ENCODE peak calls at places on chromosomes 13 and 19, in nine cellular contexts. D, A, W, P, T, H, V, I and M are unnamed samples.

GRCh38 chr19:45442927-45443461 is 19.3 kb upstream of the ERCC1 start:
- DNase-seq in W (peak; percentile 84), T (no peak), I (peak; percentile 1), A (peak; percentile 73), P (peak; percentile 67), D (no peak), V (peak; percentile 45), H (peak; percentile 93), M (peak; percentile 22)

GRCh38 chr19:3513198-3514140 is 7.4 kb downstream of the FZR1 start:
- DNase-seq in T (no peak), H (no peak), V (no peak), W (no peak), A (no peak), P (no peak), I (no peak), D (no peak), M (no peak)

GRCh38 chr13:40191186-40191980 is 475.1 kb downstream of the FOXO1 start:
- DNase-seq in H (no peak), T (no peak), I (no peak), P (no peak), V (peak; percentile 57), A (no peak), D (no peak), W (no peak), M (no peak)

GRCh38 chr19:18274776-18275356 is 614 bp upstream of the IQCN start:
- DNase-seq in I (no peak), V (peak; percentile 77), T (peak; percentile 80), H (peak; percentile 81), W (peak; percentile 79), D (no peak), A (peak; percentile 94), P (peak; percentile 80), M (peak; percentile 81)

GRCh38 chr19:20247016-20247683 is 80.1 kb downstream of the ZNF486 start:
- DNase-seq in A (no peak), T (no peak), P (peak; percentile 3), H (no peak), I (no peak), W (no peak), V (peak; percentile 76), D (no peak), M (no peak)

GRCh38 chr19:615619-616018 is 17.7 kb downstream of the POLRMT start:
- DNase-seq in H (no peak), I (no peak), P (peak; percentile 38), V (no peak), T (no peak), A (no peak), D (no peak), W (no peak), M (peak; percentile 11)

GRCh38 chr13:44257806-44258205 is 115.8 kb upstream of the SERP2 start:
- DNase-seq in H (no peak), V (no peak), A (no peak), D (no peak), T (no peak), I (no peak), W (no peak), P (no peak), M (no peak)

GRCh38 chr19:4730740-4731171 is 7.1 kb upstream of the DPP9 start:
- DNase-seq in P (peak; percentile 38), W (no peak), H (no peak), V (no peak), I (peak; percentile 56), D (peak; percentile 54), T (no peak), A (no peak), M (peak; percentile 19)

GRCh38 chr19:47756627-47756929 is 11.2 kb downstream of the NOP53 start:
- DNase-seq in W (no peak), P (no peak), H (no peak), I (no peak), D (no peak), V (no peak), T (no peak), A (no peak), M (no peak)

GRCh38 chr19:16455489-16455888 is 16.3 kb downstream of the EPS15L1 start:
- DNase-seq in P (no peak), W (no peak), T (no peak), D (no peak), A (no peak), V (no peak), I (no peak), H (no peak), M (no peak)

GRCh38 chr13:108961542-108962125 is 332.2 kb downstream of the MYO16 start:
- DNase-seq in P (peak; percentile 76), D (no peak), W (no peak), I (peak; percentile 50), V (peak; percentile 66), H (peak; percentile 54), A (peak; percentile 38), T (peak; percentile 26), M (peak; percentile 60)

GRCh38 chr13:44046428-44046827 is 166.7 kb downstream of the LACC1 start:
- DNase-seq in V (no peak), W (no peak), I (no peak), H (no peak), P (no peak), D (no peak), T (no peak), A (no peak), M (no peak)

GRCh38 chr13:26561636-26562537 is 4.4 kb downstream of the WASF3 start:
- DNase-seq in H (no peak), V (peak; percentile 7), I (no peak), P (no peak), T (peak; percentile 35), A (peak; percentile 19), W (no peak), D (no peak), M (peak; percentile 64)

GRCh38 chr19:12126707-12127106 is 13.4 kb downstream of the ZNF20 start:
- DNase-seq in I (peak; percentile 22), W (no peak), D (no peak), H (no peak), P (peak; percentile 21), A (no peak), T (no peak), V (peak; percentile 21), M (no peak)

GRCh38 chr19:14091086-14091884 is 734 bp upstream of the SAMD1 start:
- DNase-seq in D (peak; percentile 48), H (peak; percentile 67), W (peak; percentile 60), T (no peak), V (peak; percentile 78), I (peak; percentile 64), P (peak; percentile 47), A (peak; percentile 61), M (peak; percentile 66)

GRCh38 chr13:58773280-58773859 is 1141.8 kb downstream of the PCDH17 start:
- DNase-seq in V (no peak), D (no peak), H (no peak), T (no peak), W (no peak), I (no peak), P (no peak), A (no peak), M (no peak)

GRCh38 chr13:76225815-76226489 is 589.8 kb downstream of the LMO7 start:
- DNase-seq in V (no peak), D (no peak), T (peak; percentile 8), P (no peak), A (peak; percentile 15), I (no peak), H (no peak), W (no peak), M (no peak)

GRCh38 chr13:43116242-43116641 is 92.9 kb downstream of the DNAJC15 start:
- DNase-seq in H (peak; percentile 5), I (no peak), W (no peak), V (no peak), P (peak; percentile 15), A (no peak), D (no peak), T (no peak), M (no peak)

GRCh38 chr13:50644081-50644871 is 199.2 kb downstream of the DLEU7 start:
- DNase-seq in D (no peak), I (no peak), W (no peak), P (no peak), T (no peak), H (no peak), A (peak; percentile 17), V (no peak), M (no peak)

GRCh38 chr13:50745542-50745941 is 98.0 kb downstream of the DLEU7 start:
- DNase-seq in V (no peak), W (no peak), D (no peak), I (no peak), P (no peak), T (no peak), H (no peak), A (no peak), M (no peak)

GRCh38 chr19:46265217-46265828 is 31.5 kb upstream of the HIF3A start:
- DNase-seq in T (peak; percentile 80), D (peak; percentile 67), A (peak; percentile 78), V (peak; percentile 92), I (peak; percentile 60), P (peak; percentile 95), W (no peak), H (peak; percentile 86), M (peak; percentile 83)